ENCODE peak calls at places on chromosomes 11 and 22, in seven cellular contexts. One of them, this sample, is unnamed.

GRCh38 chr11:57439786-57440185 is 12.9 kb upstream of the SLC43A3 start:
- DNase-seq in body of pancreas: no peak
- DNase-seq in spleen: no peak
- DNase-seq in AG04450: no peak
- DNase-seq in upper lobe of right lung: no peak
- DNase-seq in HFF-Myc: no peak
- DNase-seq in sigmoid colon: no peak
- DNase-seq in this sample: no peak

GRCh38 chr11:70721006-70721405 is 322.7 kb downstream of the CTTN start:
- DNase-seq in HFF-Myc: no peak
- DNase-seq in AG04450: no peak
- DNase-seq in sigmoid colon: no peak
- DNase-seq in spleen: no peak
- DNase-seq in body of pancreas: no peak
- DNase-seq in upper lobe of right lung: no peak
- DNase-seq in this sample: no peak

GRCh38 chr22:21009638-21010425 is 5.1 kb upstream of the P2RX6 start:
- DNase-seq in upper lobe of right lung: peak
- DNase-seq in spleen: no peak
- DNase-seq in body of pancreas: peak
- DNase-seq in AG04450: no peak
- DNase-seq in HFF-Myc: no peak
- DNase-seq in sigmoid colon: no peak
- DNase-seq in this sample: peak

GRCh38 chr11:85431319-85431718 is 195.8 kb downstream of the DLG2 start:
- DNase-seq in body of pancreas: no peak
- DNase-seq in HFF-Myc: no peak
- DNase-seq in AG04450: no peak
- DNase-seq in spleen: no peak
- DNase-seq in upper lobe of right lung: no peak
- DNase-seq in sigmoid colon: no peak
- DNase-seq in this sample: no peak

GRCh38 chr11:100220801-100221200 is 466.3 kb upstream of the ARHGAP42 start:
- DNase-seq in spleen: no peak
- DNase-seq in upper lobe of right lung: no peak
- DNase-seq in AG04450: no peak
- DNase-seq in sigmoid colon: no peak
- DNase-seq in HFF-Myc: no peak
- DNase-seq in body of pancreas: no peak
- DNase-seq in this sample: no peak

GRCh38 chr11:83540112-83540675 is 254.0 kb upstream of the CCDC90B start:
- DNase-seq in spleen: no peak
- DNase-seq in HFF-Myc: no peak
- DNase-seq in upper lobe of right lung: no peak
- DNase-seq in sigmoid colon: no peak
- DNase-seq in body of pancreas: no peak
- DNase-seq in AG04450: peak
- DNase-seq in this sample: no peak

GRCh38 chr11:116563028-116563712 is 209.6 kb downstream of the BUD13 start:
- DNase-seq in AG04450: no peak
- DNase-seq in body of pancreas: peak
- DNase-seq in HFF-Myc: no peak
- DNase-seq in upper lobe of right lung: peak
- DNase-seq in sigmoid colon: no peak
- DNase-seq in spleen: no peak
- DNase-seq in this sample: no peak

GRCh38 chr11:3153291-3153861 is 11.7 kb downstream of the OSBPL5 start:
- DNase-seq in upper lobe of right lung: no peak
- DNase-seq in body of pancreas: peak
- DNase-seq in sigmoid colon: peak
- DNase-seq in AG04450: peak
- DNase-seq in HFF-Myc: no peak
- DNase-seq in spleen: peak
- DNase-seq in this sample: no peak

GRCh38 chr11:130689222-130689908 is 226.9 kb downstream of the SNX19 start:
- DNase-seq in body of pancreas: no peak
- DNase-seq in spleen: no peak
- DNase-seq in HFF-Myc: no peak
- DNase-seq in upper lobe of right lung: no peak
- DNase-seq in AG04450: no peak
- DNase-seq in sigmoid colon: no peak
- DNase-seq in this sample: no peak

GRCh38 chr11:15123849-15124248 is 9.1 kb downstream of the INSC start:
- DNase-seq in upper lobe of right lung: no peak
- DNase-seq in spleen: no peak
- DNase-seq in sigmoid colon: no peak
- DNase-seq in AG04450: peak
- DNase-seq in body of pancreas: no peak
- DNase-seq in HFF-Myc: no peak
- DNase-seq in this sample: no peak

GRCh38 chr11:88656960-88657738 is 319.6 kb upstream of the CTSC start:
- DNase-seq in upper lobe of right lung: no peak
- DNase-seq in spleen: no peak
- DNase-seq in body of pancreas: no peak
- DNase-seq in sigmoid colon: no peak
- DNase-seq in AG04450: no peak
- DNase-seq in HFF-Myc: no peak
- DNase-seq in this sample: no peak

GRCh38 chr11:31437742-31438435 is 68.2 kb downstream of the DNAJC24 start:
- DNase-seq in sigmoid colon: no peak
- DNase-seq in AG04450: peak
- DNase-seq in spleen: no peak
- DNase-seq in upper lobe of right lung: no peak
- DNase-seq in HFF-Myc: no peak
- DNase-seq in body of pancreas: no peak
- DNase-seq in this sample: no peak

GRCh38 chr22:21760640-21761039 is 25.0 kb upstream of the YPEL1 start:
- DNase-seq in spleen: no peak
- DNase-seq in upper lobe of right lung: no peak
- DNase-seq in AG04450: peak
- DNase-seq in body of pancreas: no peak
- DNase-seq in sigmoid colon: no peak
- DNase-seq in HFF-Myc: no peak
- DNase-seq in this sample: no peak

GRCh38 chr11:74639533-74639932 is 47.2 kb downstream of the POLD3 start:
- DNase-seq in AG04450: no peak
- DNase-seq in body of pancreas: peak
- DNase-seq in sigmoid colon: no peak
- DNase-seq in upper lobe of right lung: no peak
- DNase-seq in HFF-Myc: no peak
- DNase-seq in spleen: no peak
- DNase-seq in this sample: no peak

GRCh38 chr11:68340003-68340767 is 27.8 kb downstream of the LRP5 start:
- DNase-seq in spleen: no peak
- DNase-seq in HFF-Myc: no peak
- DNase-seq in sigmoid colon: no peak
- DNase-seq in body of pancreas: no peak
- DNase-seq in AG04450: no peak
- DNase-seq in upper lobe of right lung: no peak
- DNase-seq in this sample: no peak

GRCh38 chr22:39135092-39135896 is 17.2 kb downstream of the CBX7 start:
- DNase-seq in body of pancreas: peak
- DNase-seq in upper lobe of right lung: no peak
- DNase-seq in AG04450: no peak
- DNase-seq in spleen: peak
- DNase-seq in sigmoid colon: peak
- DNase-seq in HFF-Myc: no peak
- DNase-seq in this sample: no peak

GRCh38 chr11:100908746-100909145 is 220.9 kb downstream of the PGR start:
- DNase-seq in body of pancreas: no peak
- DNase-seq in AG04450: no peak
- DNase-seq in HFF-Myc: no peak
- DNase-seq in spleen: no peak
- DNase-seq in sigmoid colon: no peak
- DNase-seq in upper lobe of right lung: no peak
- DNase-seq in this sample: no peak

GRCh38 chr22:37303821-37304274 is 21.5 kb downstream of the CYTH4 start:
- DNase-seq in upper lobe of right lung: peak
- DNase-seq in sigmoid colon: no peak
- DNase-seq in HFF-Myc: peak
- DNase-seq in AG04450: peak
- DNase-seq in body of pancreas: peak
- DNase-seq in spleen: no peak
- DNase-seq in this sample: peak

GRCh38 chr11:78840190-78840589 is 265.5 kb upstream of the NARS2 start:
- DNase-seq in spleen: no peak
- DNase-seq in upper lobe of right lung: no peak
- DNase-seq in body of pancreas: no peak
- DNase-seq in HFF-Myc: peak
- DNase-seq in AG04450: peak
- DNase-seq in sigmoid colon: no peak
- DNase-seq in this sample: no peak

GRCh38 chr11:46450846-46451470 is 59.4 kb upstream of the CHRM4 start:
- DNase-seq in spleen: no peak
- DNase-seq in upper lobe of right lung: no peak
- DNase-seq in sigmoid colon: no peak
- DNase-seq in HFF-Myc: no peak
- DNase-seq in AG04450: no peak
- DNase-seq in body of pancreas: no peak
- DNase-seq in this sample: peak

DNA sequence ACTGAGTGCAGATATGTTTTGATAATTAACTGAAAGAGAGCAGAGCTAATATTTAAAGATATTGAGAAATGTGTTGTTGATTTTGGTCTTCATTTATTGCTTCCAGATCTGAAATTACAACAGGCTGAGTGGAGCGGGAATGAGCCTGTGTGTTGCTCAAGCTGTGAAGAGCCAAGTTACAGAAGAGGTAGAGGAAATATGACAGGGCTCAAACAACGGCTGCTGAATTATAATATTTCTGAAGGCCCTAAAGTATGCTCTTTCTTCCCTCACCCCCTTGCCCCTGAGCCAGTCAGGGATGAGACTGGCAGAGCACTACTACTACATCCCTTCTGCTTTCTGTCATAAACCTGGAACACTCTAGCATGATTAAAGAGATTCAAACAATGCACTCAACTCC is 115.6 kb downstream of the FANCF start:
- DNase-seq in spleen: no peak
- DNase-seq in sigmoid colon: no peak
- DNase-seq in upper lobe of right lung: no peak
- DNase-seq in body of pancreas: no peak
- DNase-seq in HFF-Myc: no peak
- DNase-seq in AG04450: no peak
- DNase-seq in this sample: no peak
- TF ChIP-seq CTCF in spleen: no peak
- TF ChIP-seq CTCF in sigmoid colon: no peak
- TF ChIP-seq CTCF in upper lobe of right lung: no peak
- TF ChIP-seq CTCF in body of pancreas: no peak
- TF ChIP-seq CTCF in HFF-Myc: no peak
- TF ChIP-seq CTCF in AG04450: no peak
- TF ChIP-seq CTCF in this sample: no peak

GRCh38 chr11:90222459-90223247 is at the start of gene CHORDC1:
- DNase-seq in HFF-Myc: peak
- DNase-seq in spleen: peak
- DNase-seq in body of pancreas: peak
- DNase-seq in AG04450: peak
- DNase-seq in upper lobe of right lung: peak
- DNase-seq in sigmoid colon: peak
- DNase-seq in this sample: no peak

GRCh38 chr11:90222152-90222458 is 744 bp downstream of the CHORDC1 start:
- DNase-seq in sigmoid colon: no peak
- DNase-seq in spleen: no peak
- DNase-seq in body of pancreas: no peak
- DNase-seq in HFF-Myc: no peak
- DNase-seq in upper lobe of right lung: no peak
- DNase-seq in AG04450: no peak
- DNase-seq in this sample: no peak

GRCh38 chr11:90220391-90220790 is 2.5 kb downstream of the CHORDC1 start:
- DNase-seq in HFF-Myc: no peak
- DNase-seq in sigmoid colon: no peak
- DNase-seq in AG04450: no peak
- DNase-seq in spleen: no peak
- DNase-seq in upper lobe of right lung: no peak
- DNase-seq in body of pancreas: no peak
- DNase-seq in this sample: no peak

GRCh38 chr11:90219438-90219837 is 3.4 kb downstream of the CHORDC1 start:
- DNase-seq in upper lobe of right lung: no peak
- DNase-seq in sigmoid colon: no peak
- DNase-seq in body of pancreas: no peak
- DNase-seq in HFF-Myc: no peak
- DNase-seq in spleen: no peak
- DNase-seq in AG04450: no peak
- DNase-seq in this sample: no peak

DNA sequence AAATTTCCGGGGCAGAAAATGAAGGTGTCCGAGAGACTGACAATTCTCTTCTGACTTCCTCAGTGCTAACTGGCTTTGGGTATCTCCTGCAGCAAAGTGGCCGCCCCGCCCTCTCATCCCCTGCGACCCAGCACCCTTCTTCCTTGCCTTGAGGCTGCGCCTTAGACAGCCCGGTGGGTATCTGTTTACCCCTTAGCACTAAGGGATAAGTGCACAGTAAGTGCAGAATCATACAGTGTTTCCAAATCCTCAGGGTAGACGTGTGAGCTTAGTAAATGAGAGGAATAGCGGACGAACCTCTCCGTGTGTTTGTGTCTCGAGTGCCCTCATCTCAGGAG is 368 bp upstream of the CHORDC1 start:
- DNase-seq in sigmoid colon: no peak
- DNase-seq in AG04450: no peak
- DNase-seq in HFF-Myc: no peak
- DNase-seq in body of pancreas: no peak
- DNase-seq in upper lobe of right lung: no peak
- DNase-seq in spleen: no peak
- DNase-seq in this sample: no peak
- H3K4me3 ChIP-seq in sigmoid colon: peak
- H3K4me3 ChIP-seq in AG04450: peak
- H3K4me3 ChIP-seq in HFF-Myc: peak
- H3K4me3 ChIP-seq in body of pancreas: peak
- H3K4me3 ChIP-seq in upper lobe of right lung: peak
- H3K4me3 ChIP-seq in spleen: peak
- H3K4me3 ChIP-seq in this sample: peak

GRCh38 chr22:27857441-27857840 is 55.9 kb upstream of the MN1 start:
- DNase-seq in spleen: no peak
- DNase-seq in HFF-Myc: peak
- DNase-seq in upper lobe of right lung: no peak
- DNase-seq in body of pancreas: no peak
- DNase-seq in AG04450: no peak
- DNase-seq in sigmoid colon: no peak
- DNase-seq in this sample: no peak
- TF ChIP-seq CTCF in spleen: no peak
- TF ChIP-seq CTCF in HFF-Myc: no peak
- TF ChIP-seq CTCF in upper lobe of right lung: no peak
- TF ChIP-seq CTCF in body of pancreas: no peak
- TF ChIP-seq CTCF in AG04450: no peak
- TF ChIP-seq CTCF in sigmoid colon: no peak
- TF ChIP-seq CTCF in this sample: no peak

DNA sequence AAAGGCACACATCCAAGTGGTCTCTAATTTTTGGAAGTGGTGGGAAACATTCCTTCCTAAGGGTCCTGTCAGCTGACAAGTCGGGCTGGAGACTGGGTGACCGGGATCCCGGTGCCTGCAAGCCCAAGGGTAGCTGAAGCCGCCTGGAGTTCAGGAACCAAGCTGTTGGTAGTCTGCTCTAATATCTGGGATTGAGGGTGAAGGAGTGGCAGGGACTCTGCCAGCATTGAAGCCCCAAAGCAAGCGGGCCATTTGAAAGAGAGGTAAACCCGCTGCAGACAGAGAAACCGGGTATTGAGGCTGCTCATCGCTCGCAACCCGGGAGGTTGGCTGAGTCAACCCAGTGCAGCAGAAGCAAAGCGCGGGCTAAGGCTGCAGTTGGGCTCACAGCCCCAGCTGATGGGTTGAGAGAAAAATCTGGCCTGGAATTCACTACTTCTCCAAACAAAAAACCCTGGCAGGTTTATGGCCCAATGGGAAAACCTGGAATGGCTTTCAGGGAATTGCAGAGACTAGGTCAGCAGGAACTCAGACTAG is 28.2 kb upstream of the FBXO3 start:
- DNase-seq in AG04450: peak
- DNase-seq in sigmoid colon: peak
- DNase-seq in body of pancreas: peak
- DNase-seq in spleen: no peak
- DNase-seq in upper lobe of right lung: no peak
- DNase-seq in HFF-Myc: peak
- DNase-seq in this sample: peak
- H3K4me3 ChIP-seq in AG04450: peak
- H3K4me3 ChIP-seq in sigmoid colon: peak
- H3K4me3 ChIP-seq in body of pancreas: no peak
- H3K4me3 ChIP-seq in spleen: no peak
- H3K4me3 ChIP-seq in upper lobe of right lung: peak
- H3K4me3 ChIP-seq in HFF-Myc: peak
- H3K4me3 ChIP-seq in this sample: peak